ENCODE peak calls at places on chromosomes 16 and 17, in ten cellular contexts. E is uterus, D is H9, U is neural crest cell, I is mucosa of descending colon, L is brain microvascular endothelial cell, A is retinal pigment epithelial cell, R is MM.1S, P is fibroblast of mammary gland, V is foreskin fibroblast. M is an unnamed sample.

GRCh38 chr16:83939266-83939856 is 13.7 kb upstream of the OSGIN1 start:
- DNase-seq in V (no peak), I (no peak), D (no peak), A (no peak), U (no peak), L (no peak), P (no peak), R (no peak), E (no peak), M (no peak)

GRCh38 chr17:68378202-68379149 is 78.8 kb downstream of the WIPI1 start:
- DNase-seq in E (peak), L (peak), A (peak), P (peak), R (no peak), U (peak), D (peak), V (peak), I (peak), M (no peak)

GRCh38 chr17:76270770-76271668 is 5.9 kb downstream of the UBALD2 start:
- DNase-seq in V (peak), R (no peak), U (no peak), A (no peak), I (peak), P (no peak), E (no peak), L (no peak), D (no peak), M (no peak)

GRCh38 chr17:8622191-8622590 is 8.3 kb downstream of the MYH10 start:
- DNase-seq in E (no peak), R (no peak), A (no peak), I (no peak), D (no peak), L (no peak), V (no peak), P (no peak), U (no peak), M (no peak)

GRCh38 chr17:74369665-74370490 is 2.6 kb downstream of the GPR142 start:
- DNase-seq in E (no peak), L (no peak), R (no peak), A (no peak), U (no peak), D (no peak), I (no peak), V (no peak), P (no peak), M (no peak)

GRCh38 chr17:49918591-49918990 is 50.4 kb upstream of the DLX4 start:
- DNase-seq in L (no peak), P (no peak), V (no peak), I (no peak), A (no peak), E (no peak), R (no peak), U (no peak), D (no peak), M (no peak)

GRCh38 chr16:21277927-21278706 is at the start of gene CRYM:
- DNase-seq in U (peak), V (peak), L (peak), R (peak), A (no peak), E (peak), P (peak), I (peak), D (peak), M (peak)

GRCh38 chr17:56319531-56319930 is 166.3 kb downstream of the ANKFN1 start:
- DNase-seq in A (peak), U (no peak), V (peak), P (peak), D (no peak), I (no peak), R (peak), E (no peak), L (no peak), M (no peak)

GRCh38 chr17:44269118-44269794 is 1.3 kb upstream of the SLC4A1 start:
- DNase-seq in E (no peak), R (no peak), I (no peak), A (no peak), L (no peak), P (no peak), D (no peak), U (no peak), V (no peak), M (no peak)

GRCh38 chr17:46817151-46817900 is 1.2 kb downstream of the WNT3 start:
- DNase-seq in A (no peak), V (no peak), D (peak), I (no peak), R (no peak), E (no peak), L (no peak), U (no peak), P (no peak), M (no peak)

GRCh38 chr16:31213342-31213741 is 577 bp upstream of the TRIM72 start:
- DNase-seq in R (no peak), V (no peak), P (no peak), U (no peak), A (no peak), I (no peak), L (no peak), D (no peak), E (no peak), M (no peak)

GRCh38 chr16:50884066-50884860 is 142.4 kb downstream of the CYLD start:
- DNase-seq in I (no peak), E (no peak), V (no peak), P (no peak), U (peak), A (no peak), R (no peak), D (peak), L (no peak), M (no peak)

GRCh38 chr16:9612267-9612666 is 520.8 kb downstream of the HAPSTR1 start:
- DNase-seq in D (no peak), A (no peak), U (no peak), E (no peak), I (no peak), R (no peak), L (peak), P (no peak), V (no peak), M (no peak)

GRCh38 chr16:21164521-21165168 is 6.2 kb downstream of the LDAF1 start:
- DNase-seq in V (no peak), E (no peak), U (no peak), P (no peak), I (no peak), L (no peak), R (no peak), D (no peak), A (no peak), M (no peak)

GRCh38 chr16:53489754-53490153 is 13.3 kb downstream of the AKTIP start:
- DNase-seq in I (no peak), D (no peak), U (no peak), E (no peak), P (no peak), L (no peak), V (no peak), A (no peak), R (no peak), M (no peak)

GRCh38 chr16:53492499-53492898 is 10.5 kb downstream of the AKTIP start:
- DNase-seq in R (no peak), P (no peak), L (no peak), E (no peak), V (no peak), D (no peak), I (no peak), U (no peak), A (no peak), M (no peak)

GRCh38 chr16:53498984-53499383 is 4.0 kb downstream of the AKTIP start:
- DNase-seq in U (no peak), L (no peak), V (no peak), A (no peak), I (no peak), E (no peak), D (no peak), P (no peak), R (no peak), M (no peak)

GRCh38 chr16:53495325-53495724 is 7.7 kb downstream of the AKTIP start:
- DNase-seq in U (no peak), V (no peak), A (no peak), E (no peak), P (no peak), R (no peak), I (no peak), L (no peak), D (no peak), M (no peak)
- TF ChIP-seq CTCF in U (no peak), V (peak), A (peak), E (no peak), P (no peak), R (peak), I (no peak), L (peak), D (peak), M (no peak)

GRCh38 chr17:79019631-79020584 is 4.1 kb upstream of the C1QTNF1 start:
- DNase-seq in I (peak), L (peak), A (no peak), V (peak), E (peak), D (no peak), P (peak), R (peak), U (no peak), M (no peak)
- TF ChIP-seq CTCF in I (peak), L (peak), A (peak), V (peak), E (peak), D (peak), P (peak), R (peak), U (peak), M (peak)

GRCh38 chr16:82715160-82715559 is 88.4 kb downstream of the CDH13 start:
- DNase-seq in P (no peak), I (no peak), U (no peak), L (no peak), A (no peak), E (no peak), R (no peak), V (no peak), D (no peak), M (no peak)

GRCh38 chr16:82704369-82704768 is 77.6 kb downstream of the CDH13 start:
- DNase-seq in L (no peak), V (no peak), E (no peak), U (no peak), D (no peak), A (no peak), P (no peak), R (no peak), I (no peak), M (no peak)

GRCh38 chr16:82715833-82716232 is 89.1 kb downstream of the CDH13 start:
- DNase-seq in L (no peak), V (peak), P (no peak), R (no peak), U (no peak), A (no peak), E (no peak), I (no peak), D (no peak), M (no peak)

GRCh38 chr16:82713778-82714177 is 87.0 kb downstream of the CDH13 start:
- DNase-seq in L (no peak), U (no peak), R (no peak), I (no peak), A (no peak), D (no peak), E (no peak), P (no peak), V (no peak), M (no peak)

GRCh38 chr16:82709987-82710386 is 83.2 kb downstream of the CDH13 start:
- DNase-seq in A (no peak), D (no peak), E (no peak), V (no peak), I (no peak), R (no peak), L (no peak), P (no peak), U (no peak), M (no peak)
- TF ChIP-seq CTCF in A (no peak), D (no peak), E (no peak), V (no peak), I (no peak), R (no peak), L (no peak), P (no peak), U (no peak), M (no peak)

DNA sequence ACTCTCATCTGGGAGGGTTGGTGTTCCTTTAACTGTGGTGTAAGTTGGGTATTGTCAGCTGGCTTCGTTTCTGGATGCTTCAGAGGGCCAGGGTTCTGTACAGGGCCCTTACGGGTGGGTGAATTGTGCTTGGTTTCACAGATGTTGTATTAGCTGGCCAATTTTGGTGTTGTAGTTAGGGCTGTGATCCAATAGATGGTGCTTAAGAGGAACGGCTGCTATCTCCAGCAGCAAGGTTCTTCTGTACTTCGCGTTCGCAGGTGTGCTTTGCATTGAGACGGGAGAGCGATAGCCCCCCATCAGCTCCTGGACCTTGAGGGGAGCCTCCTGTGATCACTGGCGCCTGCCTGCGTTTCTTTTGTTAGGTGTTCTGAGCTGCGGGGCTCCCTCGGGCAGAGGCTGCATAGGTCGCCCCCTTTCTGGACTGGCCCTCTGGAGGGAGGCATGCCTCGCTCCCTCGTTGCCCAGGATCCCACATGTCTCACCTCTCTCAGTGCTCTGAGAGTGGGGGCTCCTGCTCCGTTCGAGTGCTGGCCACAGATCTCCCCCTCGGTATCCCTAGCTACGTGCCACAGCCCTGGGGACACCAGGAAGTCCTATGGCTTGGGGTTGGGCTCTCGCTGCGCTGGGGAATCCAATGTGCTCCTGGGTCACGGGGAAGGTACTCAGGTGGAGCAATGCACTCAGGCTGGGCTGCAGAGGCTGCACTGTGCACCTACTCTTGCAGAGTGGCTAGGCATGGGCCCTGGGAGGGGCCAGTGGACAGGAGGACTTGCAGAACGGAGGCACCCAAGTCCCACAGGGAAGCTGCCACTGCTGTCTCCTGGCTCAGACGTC is 844 bp upstream of the PRDM7 start:
- DNase-seq in D (peak), I (peak), V (peak), E (no peak), U (no peak), A (no peak), L (no peak), P (peak), R (peak), M (no peak)
- TF ChIP-seq CTCF in D (peak), I (no peak), V (no peak), E (no peak), U (no peak), A (no peak), L (peak), P (no peak), R (peak), M (peak)